ENCODE peak calls at places on chromosome 2, in ten cellular contexts. C is CD4-positive, CD25-positive, alpha-beta regulatory T cell; T is transverse colon; R is amygdala; Q is EH; L is cerebellar cortex; N is tibial artery; S is activated CD8-positive, alpha-beta memory T cell treated with anti-CD3 and anti-CD28 coated beads, Interleukin-2, amount 50 U/mL, for 4 hours; A is GM20000; B is aorta. F is an unnamed sample.

GRCh38 chr2:125680809-125681208 is 975.1 kb upstream of the GYPC start:
- DNase-seq in C (no peak), T (no peak), R (no peak), Q (no peak), L (no peak), N (no peak), S (no peak), A (no peak), B (no peak), F (no peak)

GRCh38 chr2:42103829-42104228 is 56.0 kb downstream of the PKDCC start:
- DNase-seq in C (no peak), T (no peak), R (no peak), Q (no peak), L (no peak), N (no peak), S (no peak), A (no peak), B (no peak), F (no peak)

GRCh38 chr2:227402959-227403358 is 15.2 kb upstream of the SCYGR1 start:
- DNase-seq in C (no peak), T (no peak), R (no peak), Q (no peak), L (no peak), N (no peak), S (no peak), A (no peak), B (no peak), F (peak)

GRCh38 chr2:156445311-156446218 is 9.4 kb downstream of the GPD2 start:
- DNase-seq in C (no peak), T (no peak), R (no peak), Q (peak), L (no peak), N (no peak), S (no peak), A (no peak), B (no peak), F (peak)

GRCh38 chr2:97743913-97744312 is 30.5 kb downstream of the ZAP70 start:
- DNase-seq in C (no peak), T (no peak), R (no peak), Q (no peak), L (no peak), N (no peak), S (no peak), A (no peak), B (no peak), F (no peak)

GRCh38 chr2:23404426-23404825 is 19.4 kb downstream of the KLHL29 start:
- DNase-seq in C (no peak), T (peak), R (peak), Q (peak), L (peak), N (no peak), S (no peak), A (peak), B (no peak), F (peak)

GRCh38 chr2:9002637-9003365 is 683 bp downstream of the MBOAT2 start:
- DNase-seq in C (no peak), T (peak), R (peak), Q (peak), L (peak), N (peak), S (peak), A (peak), B (peak), F (peak)

GRCh38 chr2:42795871-42796301 is 3.5 kb upstream of the HAAO start:
- DNase-seq in C (no peak), T (no peak), R (no peak), Q (no peak), L (no peak), N (no peak), S (no peak), A (peak), B (no peak), F (no peak)

GRCh38 chr2:46434851-46435273 is 44.5 kb upstream of the TMEM247 start:
- DNase-seq in C (no peak), T (no peak), R (no peak), Q (peak), L (no peak), N (no peak), S (no peak), A (no peak), B (no peak), F (no peak)

GRCh38 chr2:152730591-152731333 is 12.3 kb downstream of the ARL6IP6 start:
- DNase-seq in C (peak), T (peak), R (no peak), Q (no peak), L (no peak), N (no peak), S (peak), A (no peak), B (no peak), F (no peak)

GRCh38 chr2:119468154-119468955 is 36.7 kb downstream of the TMEM37 start:
- DNase-seq in C (no peak), T (no peak), R (no peak), Q (peak), L (no peak), N (no peak), S (no peak), A (no peak), B (no peak), F (no peak)

GRCh38 chr2:9665903-9666302 is 35.1 kb upstream of the YWHAQ start:
- DNase-seq in C (no peak), T (no peak), R (no peak), Q (peak), L (no peak), N (no peak), S (no peak), A (no peak), B (no peak), F (peak)

GRCh38 chr2:231515603-231516002 is 14.6 kb downstream of the NMUR1 start:
- DNase-seq in C (no peak), T (no peak), R (no peak), Q (no peak), L (no peak), N (no peak), S (no peak), A (no peak), B (peak), F (no peak)

GRCh38 chr2:240391111-240392051 is 44.1 kb upstream of the GPC1 start:
- DNase-seq in C (no peak), T (peak), R (no peak), Q (no peak), L (no peak), N (peak), S (no peak), A (no peak), B (peak), F (no peak)

GRCh38 chr2:40300391-40300790 is 151.5 kb downstream of the SLC8A1 start:
- DNase-seq in C (no peak), T (no peak), R (no peak), Q (peak), L (no peak), N (no peak), S (no peak), A (no peak), B (no peak), F (no peak)

F was measured in A549.